ENCODE peak calls at places on chromosomes 2 and 18, in nine cellular contexts. P is HFF-Myc, H is AG09309, X is stomach, L is lower lobe of right lung, I is right lobe of liver, N is astrocyte of the spinal cord, A is cardiac muscle cell, Z is fibroblast of villous mesenchyme. T is an unnamed sample.

GRCh38 chr18:34261865-34262780 is 37.4 kb upstream of the NOL4 start:
- DNase-seq in X (no peak), H (no peak), I (no peak), A (no peak), Z (no peak), N (no peak), P (no peak), L (no peak), T (no peak)

GRCh38 chr18:2717407-2717806 is 61.9 kb downstream of the SMCHD1 start:
- DNase-seq in P (no peak), H (no peak), Z (no peak), X (no peak), L (no peak), I (no peak), A (no peak), N (no peak), T (no peak)

GRCh38 chr2:129606496-129607270 is 372.8 kb upstream of the RAB6C start:
- DNase-seq in P (no peak), H (no peak), N (no peak), A (peak; percentile 36), Z (no peak), L (no peak), X (no peak), I (no peak), T (no peak)

GRCh38 chr2:151315381-151315903 is 26.0 kb upstream of the NMI start:
- DNase-seq in Z (peak; percentile 70), A (peak; percentile 82), I (no peak), N (peak; percentile 18), P (no peak), X (no peak), H (no peak), L (no peak), T (no peak)

GRCh38 chr2:99615247-99615771 is 125.5 kb upstream of the REV1 start:
- DNase-seq in I (no peak), X (no peak), N (no peak), L (no peak), A (no peak), H (no peak), P (no peak), Z (no peak), T (no peak)

GRCh38 chr2:160251566-160251965 is 51.5 kb upstream of the ITGB6 start:
- DNase-seq in I (no peak), A (no peak), P (no peak), L (no peak), X (no peak), H (no peak), N (no peak), Z (no peak), T (no peak)

GRCh38 chr2:182522930-182523541 is 96.2 kb upstream of the PDE1A start:
- DNase-seq in X (no peak), H (no peak), A (peak; percentile 21), P (no peak), N (peak; percentile 23), L (no peak), I (no peak), Z (no peak), T (peak; percentile 27)

GRCh38 chr2:217943379-217944321 is 59.1 kb downstream of the TNS1 start:
- DNase-seq in A (peak; percentile 76), N (peak; percentile 48), L (peak; percentile 90), P (no peak), X (peak; percentile 81), H (no peak), Z (peak; percentile 66), I (peak; percentile 96), T (no peak)

GRCh38 chr2:200306969-200307811 is 697 bp downstream of the SPATS2L start:
- DNase-seq in A (peak; percentile 57), H (no peak), Z (peak; percentile 26), X (peak; percentile 63), L (peak; percentile 63), P (no peak), N (peak; percentile 37), I (peak; percentile 66), T (peak; percentile 78)

GRCh38 chr2:55111570-55112228 is 61.4 kb upstream of the RTN4 start:
- DNase-seq in N (peak; percentile 93), L (peak; percentile 80), Z (peak; percentile 97), H (peak; percentile 91), I (no peak), X (peak; percentile 48), P (no peak), A (peak; percentile 93), T (peak; percentile 96)

GRCh38 chr2:185279999-185280398 is 458.6 kb upstream of the FSIP2 start:
- DNase-seq in H (no peak), A (peak; percentile 16), X (no peak), N (peak; percentile 30), I (no peak), Z (peak; percentile 10), L (no peak), P (no peak), T (no peak)

GRCh38 chr2:173500953-173501352 is 146.3 kb downstream of the CDCA7 start:
- DNase-seq in I (no peak), N (no peak), P (no peak), L (no peak), H (no peak), X (no peak), A (no peak), Z (no peak), T (no peak)

GRCh38 chr2:10300997-10301945 is 1.4 kb upstream of the HPCAL1 start:
- DNase-seq in P (no peak), A (no peak), N (no peak), H (no peak), L (no peak), I (peak; percentile 89), X (no peak), Z (no peak), T (no peak)

GRCh38 chr2:180050246-180050645 is 43.1 kb upstream of the CWC22 start:
- DNase-seq in N (no peak), Z (peak; percentile 23), H (no peak), X (no peak), I (no peak), A (peak; percentile 30), P (no peak), L (no peak), T (peak; percentile 41)

GRCh38 chr2:127049927-127050802 is 56.8 kb downstream of the BIN1 start:
- DNase-seq in I (peak; percentile 61), H (no peak), Z (peak; percentile 45), P (no peak), N (peak; percentile 22), L (peak; percentile 68), X (peak; percentile 62), A (peak; percentile 69), T (no peak)

GRCh38 chr2:234977228-234977679 is 25.4 kb downstream of the SH3BP4 start:
- DNase-seq in X (no peak), N (no peak), H (no peak), I (no peak), L (no peak), P (no peak), Z (no peak), A (no peak), T (no peak)

GRCh38 chr2:1754046-1754445 is 9.7 kb upstream of the PXDN start:
- DNase-seq in Z (no peak), N (no peak), H (no peak), X (peak; percentile 14), I (no peak), A (no peak), P (no peak), L (no peak), T (no peak)
- H3K4me3 ChIP-seq in Z (no peak overlapping the region), N (no peak overlapping the region), H (no peak overlapping the region), X (no peak overlapping the region), I (no peak overlapping the region), A (no peak overlapping the region), P (no peak overlapping the region), L (no peak overlapping the region), T (no peak overlapping the region)

GRCh38 chr2:23335550-23335949 is 49.4 kb upstream of the KLHL29 start:
- DNase-seq in A (no peak), P (no peak), Z (no peak), L (no peak), H (no peak), I (no peak), N (no peak), X (no peak), T (no peak)

GRCh38 chr2:23326322-23326721 is 58.7 kb upstream of the KLHL29 start:
- DNase-seq in I (no peak), A (no peak), Z (no peak), H (no peak), L (no peak), N (no peak), X (no peak), P (no peak), T (no peak)

GRCh38 chr2:23324281-23324680 is 60.7 kb upstream of the KLHL29 start:
- DNase-seq in L (no peak), Z (no peak), I (no peak), P (no peak), A (no peak), H (no peak), X (no peak), N (no peak), T (no peak)

GRCh38 chr2:23327897-23328296 is 57.1 kb upstream of the KLHL29 start:
- DNase-seq in H (no peak), L (no peak), I (no peak), N (no peak), X (no peak), P (no peak), A (no peak), Z (no peak), T (no peak)

DNA sequence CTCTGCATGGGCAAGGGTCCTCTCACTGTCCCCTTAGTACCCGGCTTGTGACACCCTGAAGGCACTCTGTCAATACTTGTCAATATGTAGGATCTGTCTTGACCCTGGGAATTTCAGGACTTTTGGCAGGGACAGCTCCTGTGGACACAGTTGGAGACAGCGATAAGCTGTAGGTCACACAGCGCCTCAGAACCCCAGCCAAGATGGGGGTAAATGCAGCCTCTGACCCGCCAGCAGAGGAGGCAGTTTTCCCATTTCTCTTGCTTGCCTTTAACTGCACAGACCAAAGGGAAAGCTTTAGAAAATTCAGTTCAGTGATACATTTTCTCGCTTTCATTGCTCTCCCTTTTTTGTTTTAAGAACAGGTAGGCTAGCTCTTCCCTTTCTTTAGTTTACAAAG is 54.8 kb upstream of the KLHL29 start:
- DNase-seq in A (peak; percentile 28), P (no peak), H (no peak), I (no peak), X (no peak), N (no peak), L (no peak), Z (peak; percentile 5), T (peak; percentile 41)
- TF ChIP-seq CTCF in A (peak; percentile 20), P (peak; percentile 20), H (no peak), I (no peak), X (no peak), N (no peak), L (no peak), Z (no peak), T (no peak)

GRCh38 chr2:168432565-168433186 is 23.4 kb upstream of the CERS6 start:
- DNase-seq in X (no peak), I (no peak), P (no peak), Z (no peak), L (no peak), N (no peak), H (no peak), A (no peak), T (no peak)
- H3K4me3 ChIP-seq in X (no peak overlapping the region), I (no peak overlapping the region), P (no peak overlapping the region), Z (no peak overlapping the region), L (no peak overlapping the region), N (no peak overlapping the region), H (no peak overlapping the region), A (no peak overlapping the region), T (no peak overlapping the region)

DNA sequence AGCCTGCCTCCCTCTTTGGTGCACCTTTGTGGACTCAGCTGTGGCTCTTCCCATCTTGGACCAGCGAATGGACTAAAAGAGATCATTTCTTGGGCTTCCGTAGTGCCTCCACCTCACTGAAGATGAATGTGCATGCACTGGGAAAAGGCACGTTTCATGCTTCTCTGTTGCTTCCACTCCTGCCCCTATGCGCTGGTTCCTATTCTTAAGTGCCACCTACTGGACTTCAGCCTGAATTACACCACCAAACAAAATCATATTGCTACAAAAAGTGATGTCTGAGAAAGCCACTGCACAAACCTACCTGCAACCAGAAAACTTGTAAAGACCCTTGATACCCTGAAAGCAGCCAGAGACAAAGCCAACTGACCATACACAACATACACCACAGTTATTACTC is 695.6 kb downstream of the TSN start:
- DNase-seq in Z (peak; percentile 23), X (no peak), I (no peak), L (no peak), A (peak; percentile 61), N (peak; percentile 0), H (no peak), P (no peak), T (no peak)
- TF ChIP-seq CTCF in Z (peak; percentile 59), X (no peak), I (peak; percentile 46), L (peak; percentile 45), A (peak; percentile 57), N (peak; percentile 45), H (peak; percentile 46), P (peak; percentile 24), T (peak; percentile 57)